ENCODE peak calls at places on chromosomes 7 and 10, in nine cellular contexts. One of them, this sample, is unnamed.

GRCh38 chr10:34804306-34804705 is 10.8 kb downstream of the PARD3 start:
- DNase-seq in LHCN-M2: peak
- DNase-seq in uterus: no peak
- DNase-seq in stimulated activated CD4-positive, alpha-beta T cell treated with anti-CD3 and anti-CD28 coated beads, Interleukin-4, amount 100 ng/mL, for 4 hours: no peak
- DNase-seq in posterior cingulate gyrus: no peak
- DNase-seq in colonic mucosa: no peak
- DNase-seq in Ammon's horn: no peak
- DNase-seq in bronchial epithelial cell: peak
- DNase-seq in Calu3: peak
- DNase-seq in this sample: no peak

GRCh38 chr10:56319386-56319785 is 41.7 kb downstream of the ZWINT start:
- DNase-seq in stimulated activated CD4-positive, alpha-beta T cell treated with anti-CD3 and anti-CD28 coated beads, Interleukin-4, amount 100 ng/mL, for 4 hours: no peak
- DNase-seq in Calu3: peak
- DNase-seq in LHCN-M2: peak
- DNase-seq in colonic mucosa: no peak
- DNase-seq in Ammon's horn: no peak
- DNase-seq in bronchial epithelial cell: peak
- DNase-seq in posterior cingulate gyrus: no peak
- DNase-seq in uterus: no peak
- DNase-seq in this sample: peak

GRCh38 chr10:96413151-96413787 is 54.5 kb upstream of the OPALIN start:
- DNase-seq in Calu3: no peak
- DNase-seq in LHCN-M2: no peak
- DNase-seq in colonic mucosa: peak
- DNase-seq in uterus: no peak
- DNase-seq in Ammon's horn: no peak
- DNase-seq in stimulated activated CD4-positive, alpha-beta T cell treated with anti-CD3 and anti-CD28 coated beads, Interleukin-4, amount 100 ng/mL, for 4 hours: no peak
- DNase-seq in bronchial epithelial cell: no peak
- DNase-seq in posterior cingulate gyrus: no peak
- DNase-seq in this sample: no peak

GRCh38 chr7:118153551-118154177 is 30.3 kb upstream of the LSM8 start:
- DNase-seq in uterus: no peak
- DNase-seq in Ammon's horn: no peak
- DNase-seq in stimulated activated CD4-positive, alpha-beta T cell treated with anti-CD3 and anti-CD28 coated beads, Interleukin-4, amount 100 ng/mL, for 4 hours: no peak
- DNase-seq in bronchial epithelial cell: peak
- DNase-seq in posterior cingulate gyrus: no peak
- DNase-seq in LHCN-M2: peak
- DNase-seq in colonic mucosa: peak
- DNase-seq in Calu3: peak
- DNase-seq in this sample: peak

GRCh38 chr7:98234429-98235147 is 17.4 kb downstream of the TECPR1 start:
- DNase-seq in bronchial epithelial cell: no peak
- DNase-seq in Ammon's horn: no peak
- DNase-seq in posterior cingulate gyrus: no peak
- DNase-seq in Calu3: no peak
- DNase-seq in stimulated activated CD4-positive, alpha-beta T cell treated with anti-CD3 and anti-CD28 coated beads, Interleukin-4, amount 100 ng/mL, for 4 hours: no peak
- DNase-seq in uterus: no peak
- DNase-seq in colonic mucosa: no peak
- DNase-seq in LHCN-M2: peak
- DNase-seq in this sample: no peak

GRCh38 chr7:135235841-135236240 is 2.2 kb downstream of the STRA8 start:
- DNase-seq in posterior cingulate gyrus: no peak
- DNase-seq in Ammon's horn: no peak
- DNase-seq in uterus: no peak
- DNase-seq in colonic mucosa: no peak
- DNase-seq in bronchial epithelial cell: no peak
- DNase-seq in stimulated activated CD4-positive, alpha-beta T cell treated with anti-CD3 and anti-CD28 coated beads, Interleukin-4, amount 100 ng/mL, for 4 hours: no peak
- DNase-seq in Calu3: no peak
- DNase-seq in LHCN-M2: no peak
- DNase-seq in this sample: no peak

GRCh38 chr10:97705006-97705670 is 8.4 kb upstream of the MARVELD1 start:
- DNase-seq in posterior cingulate gyrus: no peak
- DNase-seq in Calu3: no peak
- DNase-seq in Ammon's horn: no peak
- DNase-seq in bronchial epithelial cell: no peak
- DNase-seq in uterus: no peak
- DNase-seq in colonic mucosa: no peak
- DNase-seq in stimulated activated CD4-positive, alpha-beta T cell treated with anti-CD3 and anti-CD28 coated beads, Interleukin-4, amount 100 ng/mL, for 4 hours: no peak
- DNase-seq in LHCN-M2: no peak
- DNase-seq in this sample: no peak

GRCh38 chr10:6493521-6494451 is 86.3 kb downstream of the PRKCQ start:
- DNase-seq in Ammon's horn: no peak
- DNase-seq in stimulated activated CD4-positive, alpha-beta T cell treated with anti-CD3 and anti-CD28 coated beads, Interleukin-4, amount 100 ng/mL, for 4 hours: no peak
- DNase-seq in colonic mucosa: no peak
- DNase-seq in uterus: no peak
- DNase-seq in bronchial epithelial cell: peak
- DNase-seq in Calu3: no peak
- DNase-seq in posterior cingulate gyrus: no peak
- DNase-seq in LHCN-M2: peak
- DNase-seq in this sample: no peak

GRCh38 chr7:20607216-20607615 is 8.3 kb upstream of the ABCB5 start:
- DNase-seq in LHCN-M2: no peak
- DNase-seq in colonic mucosa: no peak
- DNase-seq in Ammon's horn: no peak
- DNase-seq in stimulated activated CD4-positive, alpha-beta T cell treated with anti-CD3 and anti-CD28 coated beads, Interleukin-4, amount 100 ng/mL, for 4 hours: no peak
- DNase-seq in bronchial epithelial cell: peak
- DNase-seq in uterus: no peak
- DNase-seq in posterior cingulate gyrus: no peak
- DNase-seq in Calu3: no peak
- DNase-seq in this sample: no peak

GRCh38 chr7:150982348-150982747 is 4.2 kb upstream of the KCNH2 start:
- DNase-seq in Ammon's horn: peak
- DNase-seq in stimulated activated CD4-positive, alpha-beta T cell treated with anti-CD3 and anti-CD28 coated beads, Interleukin-4, amount 100 ng/mL, for 4 hours: no peak
- DNase-seq in uterus: no peak
- DNase-seq in bronchial epithelial cell: no peak
- DNase-seq in posterior cingulate gyrus: peak
- DNase-seq in LHCN-M2: no peak
- DNase-seq in Calu3: no peak
- DNase-seq in colonic mucosa: no peak
- DNase-seq in this sample: no peak

GRCh38 chr7:151025924-151026671 is 1.8 kb upstream of the ATG9B start:
- DNase-seq in colonic mucosa: no peak
- DNase-seq in Calu3: peak
- DNase-seq in stimulated activated CD4-positive, alpha-beta T cell treated with anti-CD3 and anti-CD28 coated beads, Interleukin-4, amount 100 ng/mL, for 4 hours: no peak
- DNase-seq in uterus: no peak
- DNase-seq in posterior cingulate gyrus: no peak
- DNase-seq in LHCN-M2: peak
- DNase-seq in Ammon's horn: no peak
- DNase-seq in bronchial epithelial cell: peak
- DNase-seq in this sample: no peak

GRCh38 chr10:4527281-4527960 is 298.6 kb upstream of the AKR1E2 start:
- DNase-seq in Calu3: no peak
- DNase-seq in colonic mucosa: no peak
- DNase-seq in Ammon's horn: no peak
- DNase-seq in bronchial epithelial cell: peak
- DNase-seq in posterior cingulate gyrus: no peak
- DNase-seq in LHCN-M2: peak
- DNase-seq in uterus: no peak
- DNase-seq in stimulated activated CD4-positive, alpha-beta T cell treated with anti-CD3 and anti-CD28 coated beads, Interleukin-4, amount 100 ng/mL, for 4 hours: no peak
- DNase-seq in this sample: no peak